ENCODE peak calls at places on chromosome 12, in five cellular contexts. One of them, this sample, is unnamed.

GRCh38 chr12:116739381-116739887 is 1.3 kb downstream of the RNFT2 start:
- DNase-seq in adrenal gland: peak
- DNase-seq in astrocyte of the cerebellum: no peak
- DNase-seq in mucosa of descending colon: no peak
- DNase-seq in prostate gland: no peak
- DNase-seq in this sample: no peak

GRCh38 chr12:101935769-101936741 is 58.7 kb downstream of the DRAM1 start:
- DNase-seq in mucosa of descending colon: no peak
- DNase-seq in adrenal gland: no peak
- DNase-seq in prostate gland: no peak
- DNase-seq in astrocyte of the cerebellum: peak
- DNase-seq in this sample: peak

GRCh38 chr12:116392061-116392460 is 114.6 kb upstream of the MED13L start:
- DNase-seq in prostate gland: no peak
- DNase-seq in adrenal gland: no peak
- DNase-seq in astrocyte of the cerebellum: no peak
- DNase-seq in mucosa of descending colon: no peak
- DNase-seq in this sample: no peak

GRCh38 chr12:15931590-15932053 is 20.5 kb downstream of the DERA start:
- DNase-seq in adrenal gland: no peak
- DNase-seq in prostate gland: no peak
- DNase-seq in mucosa of descending colon: no peak
- DNase-seq in astrocyte of the cerebellum: no peak
- DNase-seq in this sample: no peak

GRCh38 chr12:11959117-11959823 is 111.5 kb upstream of the BCL2L14 start:
- DNase-seq in mucosa of descending colon: no peak
- DNase-seq in astrocyte of the cerebellum: no peak
- DNase-seq in prostate gland: no peak
- DNase-seq in adrenal gland: no peak
- DNase-seq in this sample: no peak

GRCh38 chr12:78470354-78471195 is 394.0 kb upstream of the SYT1 start:
- DNase-seq in mucosa of descending colon: no peak
- DNase-seq in prostate gland: peak
- DNase-seq in astrocyte of the cerebellum: peak
- DNase-seq in adrenal gland: peak
- DNase-seq in this sample: no peak

GRCh38 chr12:80472241-80472640 is 28.2 kb downstream of the PTPRQ start:
- DNase-seq in adrenal gland: no peak
- DNase-seq in astrocyte of the cerebellum: no peak
- DNase-seq in prostate gland: no peak
- DNase-seq in mucosa of descending colon: no peak
- DNase-seq in this sample: no peak

GRCh38 chr12:14322403-14322802 is 43.1 kb upstream of the ATF7IP start:
- DNase-seq in mucosa of descending colon: no peak
- DNase-seq in astrocyte of the cerebellum: no peak
- DNase-seq in adrenal gland: no peak
- DNase-seq in prostate gland: no peak
- DNase-seq in this sample: no peak

GRCh38 chr12:93880853-93881522 is 203.8 kb downstream of the CRADD start:
- DNase-seq in mucosa of descending colon: no peak
- DNase-seq in astrocyte of the cerebellum: no peak
- DNase-seq in prostate gland: no peak
- DNase-seq in adrenal gland: no peak
- DNase-seq in this sample: no peak

GRCh38 chr12:122048156-122048555 is 26.5 kb downstream of the BCL7A start:
- DNase-seq in adrenal gland: no peak
- DNase-seq in prostate gland: no peak
- DNase-seq in mucosa of descending colon: no peak
- DNase-seq in astrocyte of the cerebellum: no peak
- DNase-seq in this sample: no peak

GRCh38 chr12:122050706-122051105 is 27.9 kb upstream of the MLXIP start:
- DNase-seq in mucosa of descending colon: no peak
- DNase-seq in prostate gland: no peak
- DNase-seq in adrenal gland: no peak
- DNase-seq in astrocyte of the cerebellum: no peak
- DNase-seq in this sample: no peak

GRCh38 chr12:122052285-122052684 is 26.3 kb upstream of the MLXIP start:
- DNase-seq in prostate gland: no peak
- DNase-seq in astrocyte of the cerebellum: no peak
- DNase-seq in adrenal gland: no peak
- DNase-seq in mucosa of descending colon: no peak
- DNase-seq in this sample: no peak

GRCh38 chr12:122049827-122050226 is 28.1 kb downstream of the BCL7A start:
- DNase-seq in mucosa of descending colon: no peak
- DNase-seq in prostate gland: no peak
- DNase-seq in adrenal gland: no peak
- DNase-seq in astrocyte of the cerebellum: no peak
- DNase-seq in this sample: no peak

DNA sequence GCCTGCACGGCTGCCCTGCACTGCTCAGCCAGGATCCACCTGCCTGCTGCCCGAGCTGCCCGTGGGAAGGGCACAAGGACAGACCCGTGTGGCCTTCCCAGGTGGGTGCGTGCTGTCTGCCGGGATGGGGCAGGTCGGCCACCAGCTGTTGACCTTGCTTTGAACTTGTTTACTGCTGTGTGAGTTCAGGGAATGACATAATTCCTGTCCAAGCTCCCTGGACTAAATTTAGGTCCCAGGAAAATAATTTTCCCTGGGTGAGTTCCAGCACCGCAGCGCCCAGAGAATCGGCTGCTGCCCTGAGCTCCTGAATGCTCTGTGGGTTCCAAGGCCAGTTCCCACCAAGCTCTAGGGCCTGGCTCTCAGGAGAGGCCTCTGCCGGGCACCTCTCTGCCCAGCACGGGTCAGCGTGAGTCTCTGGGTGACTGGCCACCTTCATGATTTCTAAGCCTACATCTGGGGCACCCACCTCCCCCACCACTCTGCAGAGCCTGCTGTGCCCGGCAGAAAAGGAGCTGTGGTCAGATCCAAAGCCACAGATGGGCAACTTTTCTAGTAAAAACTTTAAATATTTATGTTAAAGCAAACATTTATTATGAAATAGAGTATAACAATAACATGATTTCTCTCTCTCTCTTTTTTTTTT is 27.2 kb upstream of the MLXIP start:
- DNase-seq in prostate gland: no peak
- DNase-seq in adrenal gland: peak
- DNase-seq in mucosa of descending colon: no peak
- DNase-seq in astrocyte of the cerebellum: no peak
- DNase-seq in this sample: no peak
- H3K4me3 ChIP-seq in prostate gland: no peak
- H3K4me3 ChIP-seq in adrenal gland: no peak
- H3K4me3 ChIP-seq in mucosa of descending colon: no peak
- H3K4me3 ChIP-seq in astrocyte of the cerebellum: no peak
- H3K4me3 ChIP-seq in this sample: no peak

DNA sequence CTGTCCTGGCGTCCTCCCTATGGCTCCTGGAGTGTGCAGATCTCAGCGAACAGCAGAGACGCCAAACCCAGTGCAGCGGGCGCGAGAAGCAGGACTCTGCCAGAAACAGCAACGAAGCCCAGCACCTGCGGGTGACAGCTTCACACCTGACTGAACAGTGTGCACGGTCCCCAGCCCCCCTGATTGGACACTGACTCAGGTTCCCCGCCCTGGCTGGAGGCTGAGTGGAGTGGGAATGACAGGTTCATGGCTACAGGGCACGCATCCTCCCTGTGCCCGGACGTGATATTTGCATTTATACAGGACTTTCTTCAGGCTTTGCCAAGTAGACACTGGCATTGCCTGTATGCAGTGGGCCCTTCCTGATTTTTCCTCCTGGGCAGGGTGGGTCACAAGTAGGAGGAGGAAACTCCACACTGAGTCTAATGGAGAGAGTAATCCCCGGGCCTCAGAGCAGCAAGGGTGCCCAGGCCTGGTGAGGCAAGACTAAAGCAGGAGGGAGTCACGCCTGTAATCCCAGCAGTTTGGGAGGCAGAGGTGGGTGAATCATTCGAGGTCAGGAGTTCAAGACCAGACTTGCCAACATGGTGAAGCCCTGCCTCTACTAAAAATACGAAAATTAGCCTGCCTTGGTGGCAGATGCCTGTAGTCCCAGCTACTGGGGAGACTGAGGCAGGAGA is 71.6 kb downstream of the ASCL4 start:
- DNase-seq in astrocyte of the cerebellum: no peak
- DNase-seq in prostate gland: peak
- DNase-seq in adrenal gland: no peak
- DNase-seq in mucosa of descending colon: no peak
- DNase-seq in this sample: no peak
- H3K4me3 ChIP-seq in astrocyte of the cerebellum: no peak
- H3K4me3 ChIP-seq in prostate gland: peak
- H3K4me3 ChIP-seq in adrenal gland: no peak
- H3K4me3 ChIP-seq in mucosa of descending colon: no peak
- H3K4me3 ChIP-seq in this sample: no peak

DNA sequence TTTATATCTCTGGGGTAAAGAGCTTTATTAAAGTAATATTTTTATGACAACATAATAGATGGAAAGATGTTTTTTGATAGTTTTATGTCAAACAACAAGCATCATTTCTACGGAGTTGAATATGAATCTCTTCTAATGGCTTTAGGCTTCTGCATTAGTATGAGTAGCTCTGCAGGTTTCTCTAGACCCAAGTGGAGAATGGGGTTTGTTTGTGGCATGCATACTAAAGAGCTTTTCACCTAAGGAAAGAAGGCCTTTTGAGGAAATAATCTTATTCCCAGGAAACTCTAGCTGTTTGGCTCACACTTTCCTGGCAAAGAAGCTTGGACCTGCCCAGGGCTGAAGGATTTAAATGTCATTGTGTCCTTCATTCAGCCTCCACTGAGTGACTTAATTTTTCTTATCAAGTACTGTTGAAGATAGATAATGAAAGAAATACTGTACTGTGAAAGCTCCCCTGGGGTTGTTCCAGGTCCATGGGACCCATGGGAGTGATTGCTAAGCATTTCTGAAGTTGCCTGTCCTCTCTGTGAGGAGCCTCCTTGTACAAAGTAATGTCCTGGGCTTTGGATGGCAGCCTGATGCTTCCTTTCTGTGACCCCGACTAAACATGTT is 469.3 kb downstream of the LRIG3 start:
- DNase-seq in astrocyte of the cerebellum: no peak
- DNase-seq in adrenal gland: no peak
- DNase-seq in mucosa of descending colon: no peak
- DNase-seq in prostate gland: no peak
- DNase-seq in this sample: no peak
- H3K4me3 ChIP-seq in astrocyte of the cerebellum: no peak
- H3K4me3 ChIP-seq in adrenal gland: no peak
- H3K4me3 ChIP-seq in mucosa of descending colon: no peak
- H3K4me3 ChIP-seq in prostate gland: no peak
- H3K4me3 ChIP-seq in this sample: no peak

GRCh38 chr12:32896438-32897275 is at the start of gene PKP2:
- DNase-seq in adrenal gland: no peak
- DNase-seq in mucosa of descending colon: peak
- DNase-seq in astrocyte of the cerebellum: no peak
- DNase-seq in prostate gland: peak
- DNase-seq in this sample: no peak
- H3K4me3 ChIP-seq in adrenal gland: peak
- H3K4me3 ChIP-seq in mucosa of descending colon: peak
- H3K4me3 ChIP-seq in astrocyte of the cerebellum: peak
- H3K4me3 ChIP-seq in prostate gland: peak
- H3K4me3 ChIP-seq in this sample: peak

GRCh38 chr12:54378791-54379400 is 5.6 kb downstream of the ZNF385A start:
- DNase-seq in astrocyte of the cerebellum: no peak
- DNase-seq in adrenal gland: no peak
- DNase-seq in mucosa of descending colon: no peak
- DNase-seq in prostate gland: no peak
- DNase-seq in this sample: no peak
- H3K4me3 ChIP-seq in astrocyte of the cerebellum: peak
- H3K4me3 ChIP-seq in adrenal gland: peak
- H3K4me3 ChIP-seq in mucosa of descending colon: no peak
- H3K4me3 ChIP-seq in prostate gland: peak
- H3K4me3 ChIP-seq in this sample: peak

GRCh38 chr12:106753526-106753925 is 21.0 kb upstream of the RIC8B start:
- DNase-seq in adrenal gland: no peak
- DNase-seq in mucosa of descending colon: peak
- DNase-seq in astrocyte of the cerebellum: no peak
- DNase-seq in prostate gland: no peak
- DNase-seq in this sample: no peak
- H3K4me3 ChIP-seq in adrenal gland: no peak
- H3K4me3 ChIP-seq in mucosa of descending colon: no peak
- H3K4me3 ChIP-seq in astrocyte of the cerebellum: no peak
- H3K4me3 ChIP-seq in prostate gland: no peak
- H3K4me3 ChIP-seq in this sample: no peak

DNA sequence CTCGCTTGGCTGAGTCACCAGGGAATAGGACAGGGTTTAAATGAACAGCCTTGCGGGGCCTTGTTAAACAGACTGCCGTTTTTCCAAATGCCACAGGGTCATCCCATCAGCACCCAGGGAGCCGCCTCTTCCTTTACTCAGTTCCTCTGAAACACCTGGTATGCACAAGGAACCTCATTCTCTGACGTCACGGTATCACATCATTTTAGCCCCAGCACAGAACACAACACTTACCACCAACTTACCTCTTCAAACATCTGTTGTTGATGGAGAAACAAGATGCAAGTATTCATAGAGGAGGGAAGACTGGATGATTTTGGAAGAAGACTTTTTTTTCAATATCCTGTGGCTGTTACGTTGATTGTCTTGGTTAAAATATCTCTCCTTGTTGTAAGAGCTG is 535.3 kb upstream of the TMEM132C start:
- DNase-seq in adrenal gland: no peak
- DNase-seq in astrocyte of the cerebellum: no peak
- DNase-seq in prostate gland: no peak
- DNase-seq in mucosa of descending colon: no peak
- DNase-seq in this sample: no peak
- H3K4me3 ChIP-seq in adrenal gland: no peak
- H3K4me3 ChIP-seq in astrocyte of the cerebellum: no peak
- H3K4me3 ChIP-seq in prostate gland: no peak
- H3K4me3 ChIP-seq in mucosa of descending colon: no peak
- H3K4me3 ChIP-seq in this sample: no peak

DNA sequence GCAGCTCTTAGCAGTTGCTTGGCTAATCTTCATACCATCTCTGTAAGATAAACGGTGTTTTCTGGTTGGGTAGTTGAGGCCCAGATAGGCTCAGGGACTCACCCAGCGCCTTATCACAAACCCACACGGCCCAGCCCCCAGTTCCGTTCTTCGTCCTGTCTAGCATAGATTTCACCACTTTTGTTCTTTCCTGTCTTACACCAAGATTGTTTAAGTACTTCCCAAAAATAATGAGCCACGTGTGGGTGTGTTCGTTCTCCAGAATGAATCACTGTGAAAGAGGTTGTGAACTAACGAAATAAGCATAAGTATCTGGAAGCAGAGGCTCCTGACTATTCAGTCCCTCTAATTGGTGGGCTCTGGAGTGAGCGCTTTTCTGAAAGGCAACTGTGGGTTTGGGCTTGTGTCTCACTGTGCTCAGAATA is 21.4 kb downstream of the ACVR1B start:
- DNase-seq in mucosa of descending colon: peak
- DNase-seq in prostate gland: no peak
- DNase-seq in adrenal gland: peak
- DNase-seq in astrocyte of the cerebellum: no peak
- DNase-seq in this sample: no peak
- H3K4me3 ChIP-seq in mucosa of descending colon: no peak
- H3K4me3 ChIP-seq in prostate gland: no peak
- H3K4me3 ChIP-seq in adrenal gland: peak
- H3K4me3 ChIP-seq in astrocyte of the cerebellum: no peak
- H3K4me3 ChIP-seq in this sample: no peak

This sample was measured in SK-N-MC.